ENCODE peak calls at places on chromosome 1, in eight cellular contexts. O, G, E, X, P, D, N and V are unnamed samples.

GRCh38 chr1:107530543-107530942 is 389.7 kb downstream of the NTNG1 start:
- DNase-seq in O (no peak), G (no peak), E (no peak), X (peak; percentile 41), P (no peak), D (peak; percentile 69), N (no peak), V (no peak)

GRCh38 chr1:218983848-218984247 is 189.8 kb upstream of the LYPLAL1 start:
- DNase-seq in O (peak; percentile 32), G (no peak), E (no peak), X (no peak), P (no peak), D (no peak), N (no peak), V (no peak)

GRCh38 chr1:72397786-72398185 is 115.4 kb upstream of the NEGR1 start:
- DNase-seq in O (no peak), G (no peak), E (no peak), X (no peak), P (no peak), D (peak; percentile 86), N (no peak), V (no peak)

GRCh38 chr1:22831729-22832413 is 121.2 kb downstream of the EPHB2 start:
- DNase-seq in O (no peak), G (no peak), E (no peak), X (peak; percentile 91), P (peak; percentile 51), D (peak; percentile 96), N (no peak), V (no peak)

GRCh38 chr1:167199656-167200055 is 21.0 kb upstream of the POU2F1 start:
- DNase-seq in O (no peak), G (no peak), E (no peak), X (no peak), P (no peak), D (no peak), N (no peak), V (no peak)

GRCh38 chr1:36115200-36115669 is 9.8 kb downstream of the COL8A2 start:
- DNase-seq in O (peak; percentile 40), G (no peak), E (no peak), X (no peak), P (no peak), D (peak; percentile 90), N (no peak), V (peak; percentile 90)

GRCh38 chr1:164625004-164625617 is 66.1 kb downstream of the PBX1 start:
- DNase-seq in O (no peak), G (no peak), E (no peak), X (no peak), P (no peak), D (no peak), N (no peak), V (no peak)

GRCh38 chr1:223887724-223888428 is 42.1 kb upstream of the TP53BP2 start:
- DNase-seq in O (peak; percentile 58), G (no peak), E (no peak), X (peak; percentile 93), P (no peak), D (peak; percentile 99), N (no peak), V (no peak)

GRCh38 chr1:8040586-8040985 is 14.5 kb upstream of the ERRFI1 start:
- DNase-seq in O (no peak), G (no peak), E (no peak), X (peak; percentile 90), P (no peak), D (peak; percentile 99), N (no peak), V (no peak)

GRCh38 chr1:39631361-39632331 is 7.8 kb downstream of the HEYL start:
- DNase-seq in O (no peak), G (no peak), E (no peak), X (no peak), P (no peak), D (no peak), N (no peak), V (no peak)

GRCh38 chr1:22289251-22289995 is 146.5 kb upstream of the WNT4 start:
- DNase-seq in O (no peak), G (no peak), E (no peak), X (no peak), P (no peak), D (no peak), N (no peak), V (peak; percentile 62)

GRCh38 chr1:28756846-28757245 is 20.1 kb downstream of the YTHDF2 start:
- DNase-seq in O (no peak), G (no peak), E (no peak), X (no peak), P (no peak), D (no peak), N (no peak), V (no peak)
- TF ChIP-seq CTCF in O (no peak), G (peak; percentile 41), E (no peak), X (no peak), P (no peak), D (peak; percentile 11), N (no peak), V (peak; percentile 26)

GRCh38 chr1:64584479-64584878 is 114.5 kb downstream of the CACHD1 start:
- DNase-seq in O (no peak), G (no peak), E (no peak), X (no peak), P (no peak), D (no peak), N (no peak), V (no peak)
- TF ChIP-seq CTCF in O (no peak), G (no peak), E (no peak), X (no peak), P (no peak), D (peak; percentile 44), N (no peak), V (no peak)

DNA sequence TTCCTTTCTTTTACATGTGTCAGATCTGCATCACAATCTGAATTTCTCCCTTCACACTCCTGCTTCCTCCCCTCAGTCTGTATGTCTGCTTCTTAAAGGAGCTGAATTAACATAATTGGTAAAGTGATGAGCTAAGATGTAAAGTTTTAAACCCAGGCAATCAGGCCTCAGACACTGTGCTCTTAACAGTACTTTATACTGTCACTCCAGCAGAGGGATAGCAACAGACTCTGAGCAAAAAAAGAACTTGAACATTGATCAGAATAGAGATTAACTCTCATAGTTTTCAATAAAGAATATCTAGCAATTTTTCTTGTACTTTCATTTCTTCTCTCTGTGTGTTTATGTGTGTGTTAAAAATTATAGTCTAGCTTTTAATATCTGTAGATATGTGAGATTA is 110.3 kb downstream of the DUSP10 start:
- DNase-seq in O (no peak), G (no peak), E (no peak), X (no peak), P (no peak), D (no peak), N (no peak), V (no peak)
- TF ChIP-seq CTCF in O (no peak), G (no peak), E (no peak), X (no peak), P (no peak), D (no peak), N (no peak), V (no peak)

GRCh38 chr1:154241703-154242352 is 21.1 kb downstream of the UBAP2L start:
- DNase-seq in O (no peak), G (no peak), E (no peak), X (no peak), P (no peak), D (no peak), N (no peak), V (no peak)
- TF ChIP-seq CTCF in O (no peak), G (no peak), E (no peak), X (no peak), P (no peak), D (no peak), N (no peak), V (no peak)

GRCh38 chr1:78743626-78744025 is 94.0 kb downstream of the IFI44 start:
- DNase-seq in O (no peak), G (no peak), E (no peak), X (no peak), P (no peak), D (peak; percentile 61), N (no peak), V (no peak)
- TF ChIP-seq CTCF in O (no peak), G (no peak), E (no peak), X (no peak), P (no peak), D (peak; percentile 14), N (no peak), V (peak; percentile 36)

GRCh38 chr1:215677112-215677511 is 110.0 kb downstream of the KCTD3 start:
- DNase-seq in O (no peak), G (no peak), E (no peak), X (no peak), P (no peak), D (no peak), N (no peak), V (no peak)

GRCh38 chr1:215679231-215679630 is 112.1 kb downstream of the KCTD3 start:
- DNase-seq in O (no peak), G (no peak), E (no peak), X (no peak), P (no peak), D (no peak), N (no peak), V (no peak)

DNA sequence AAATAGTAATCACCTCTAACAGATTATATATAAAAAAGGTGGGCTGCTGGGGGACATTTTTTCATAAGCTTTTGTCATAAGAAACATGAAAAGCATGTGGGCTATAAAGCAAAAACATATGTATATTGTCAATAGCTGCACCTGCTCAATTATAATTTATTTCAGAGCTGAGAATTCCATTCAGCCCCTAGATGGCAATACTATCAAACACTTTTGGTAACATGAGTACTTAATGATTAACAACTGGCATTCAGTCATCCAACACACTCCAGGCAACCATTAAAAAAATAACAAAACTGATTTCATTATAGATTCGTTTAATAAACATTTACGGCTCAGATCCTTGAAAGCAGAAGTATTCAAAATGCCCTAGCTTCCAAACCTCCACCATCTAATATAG is 115.1 kb downstream of the KCTD3 start:
- DNase-seq in O (no peak), G (no peak), E (no peak), X (peak; percentile 23), P (no peak), D (no peak), N (no peak), V (no peak)
- TF ChIP-seq CTCF in O (no peak), G (peak; percentile 33), E (no peak), X (no peak), P (no peak), D (peak; percentile 19), N (no peak), V (no peak)

GRCh38 chr1:15422871-15423270 is 13.2 kb downstream of the EFHD2 start:
- DNase-seq in O (no peak), G (no peak), E (no peak), X (no peak), P (no peak), D (no peak), N (no peak), V (no peak)

GRCh38 chr1:15424146-15424667 is 14.0 kb upstream of the CTRC start:
- DNase-seq in O (no peak), G (no peak), E (no peak), X (no peak), P (no peak), D (no peak), N (no peak), V (no peak)

GRCh38 chr1:15423355-15424077 is 13.8 kb downstream of the EFHD2 start:
- DNase-seq in O (no peak), G (no peak), E (no peak), X (no peak), P (no peak), D (no peak), N (no peak), V (no peak)

GRCh38 chr1:15418811-15419515 is 9.3 kb downstream of the EFHD2 start:
- DNase-seq in O (no peak), G (no peak), E (no peak), X (peak; percentile 73), P (no peak), D (peak; percentile 60), N (peak; percentile 64), V (no peak)

GRCh38 chr1:15420853-15421465 is 11.3 kb downstream of the EFHD2 start:
- DNase-seq in O (no peak), G (no peak), E (no peak), X (no peak), P (no peak), D (no peak), N (no peak), V (no peak)
- TF ChIP-seq CTCF in O (no peak), G (no peak), E (no peak), X (no peak), P (no peak), D (no peak), N (no peak), V (no peak)